ENCODE peak calls at places on chromosomes 11 and 22, in seven cellular contexts. E, G, R, M, X, K and D are unnamed samples.

GRCh38 chr11:85626496-85626895 is 648 bp downstream of the DLG2 start:
- DNase-seq in E (peak), G (no peak), R (no peak), M (no peak), X (no peak), K (peak), D (no peak)

GRCh38 chr11:118277312-118277711 is 13.2 kb upstream of the MPZL2 start:
- DNase-seq in E (peak), G (no peak), R (peak), M (no peak), X (no peak), K (no peak), D (no peak)

GRCh38 chr11:73650400-73650799 is 4.0 kb downstream of the PLEKHB1 start:
- DNase-seq in E (no peak), G (no peak), R (no peak), M (no peak), X (no peak), K (no peak), D (no peak)

GRCh38 chr22:25659413-25659812 is 82.6 kb upstream of the MYO18B start:
- DNase-seq in E (no peak), G (no peak), R (no peak), M (no peak), X (no peak), K (no peak), D (no peak)

GRCh38 chr22:33057363-33057995 is 702 bp downstream of the SYN3 start:
- DNase-seq in E (no peak), G (no peak), R (no peak), M (no peak), X (no peak), K (no peak), D (no peak)

GRCh38 chr11:26553182-26553581 is 18.9 kb downstream of the MUC15 start:
- DNase-seq in E (no peak), G (no peak), R (no peak), M (no peak), X (no peak), K (no peak), D (no peak)

GRCh38 chr11:6631356-6631890 is 12.2 kb upstream of the TPP1 start:
- DNase-seq in E (no peak), G (no peak), R (no peak), M (no peak), X (no peak), K (no peak), D (no peak)

GRCh38 chr11:118175600-118176399 is 639 bp downstream of the SCN2B start:
- DNase-seq in E (no peak), G (no peak), R (no peak), M (no peak), X (no peak), K (no peak), D (no peak)

GRCh38 chr11:120574881-120575280 is 63.3 kb downstream of the GRIK4 start:
- DNase-seq in E (no peak), G (no peak), R (no peak), M (no peak), X (no peak), K (no peak), D (no peak)

GRCh38 chr11:96054870-96055705 is 131.2 kb upstream of the MTMR2 start:
- DNase-seq in E (no peak), G (no peak), R (peak), M (no peak), X (no peak), K (no peak), D (no peak)

GRCh38 chr11:111510311-111510710 is 1.9 kb downstream of the BTG4 start:
- DNase-seq in E (no peak), G (no peak), R (no peak), M (no peak), X (no peak), K (no peak), D (no peak)

GRCh38 chr11:60863550-60864521 is 3.5 kb upstream of the ZP1 start:
- DNase-seq in E (no peak), G (no peak), R (no peak), M (no peak), X (no peak), K (peak), D (no peak)

GRCh38 chr11:77112641-77113381 is 10.2 kb downstream of the OMP start:
- DNase-seq in E (no peak), G (no peak), R (no peak), M (no peak), X (no peak), K (no peak), D (no peak)

GRCh38 chr22:30424471-30425326 is 869 bp upstream of the MTFP1 start:
- DNase-seq in E (peak), G (no peak), R (no peak), M (no peak), X (no peak), K (no peak), D (no peak)